ENCODE peak calls at places on chromosomes 13 and 19, in five cellular contexts. One of them, this sample, is unnamed.

GRCh38 chr19:6161271-6161850 is 25.9 kb downstream of the ACSBG2 start:
- DNase-seq in uterus: peak
- DNase-seq in epithelial cell of esophagus: peak
- DNase-seq in right lobe of liver: no peak
- DNase-seq in endodermal cell: peak
- DNase-seq in this sample: peak

GRCh38 chr19:44635581-44636438 is 7.9 kb upstream of the PVR start:
- DNase-seq in right lobe of liver: no peak
- DNase-seq in epithelial cell of esophagus: peak
- DNase-seq in uterus: no peak
- DNase-seq in endodermal cell: no peak
- DNase-seq in this sample: no peak

GRCh38 chr13:108037348-108037747 is 178.0 kb downstream of the LIG4 start:
- DNase-seq in right lobe of liver: no peak
- DNase-seq in endodermal cell: no peak
- DNase-seq in uterus: no peak
- DNase-seq in epithelial cell of esophagus: no peak
- DNase-seq in this sample: no peak

GRCh38 chr19:3338541-3339181 is 27.7 kb upstream of the NFIC start:
- DNase-seq in epithelial cell of esophagus: no peak
- DNase-seq in endodermal cell: no peak
- DNase-seq in right lobe of liver: peak
- DNase-seq in uterus: no peak
- DNase-seq in this sample: peak

GRCh38 chr19:6060600-6061391 is 49.5 kb downstream of the RFX2 start:
- DNase-seq in right lobe of liver: peak
- DNase-seq in endodermal cell: peak
- DNase-seq in epithelial cell of esophagus: no peak
- DNase-seq in uterus: no peak
- DNase-seq in this sample: peak

GRCh38 chr19:43533546-43534304 is 737 bp downstream of the ZNF575 start:
- DNase-seq in right lobe of liver: peak
- DNase-seq in epithelial cell of esophagus: peak
- DNase-seq in uterus: peak
- DNase-seq in endodermal cell: peak
- DNase-seq in this sample: peak

GRCh38 chr19:57106646-57107235 is 13.0 kb upstream of the USP29 start:
- DNase-seq in epithelial cell of esophagus: no peak
- DNase-seq in endodermal cell: no peak
- DNase-seq in uterus: no peak
- DNase-seq in right lobe of liver: no peak
- DNase-seq in this sample: no peak

GRCh38 chr13:55627221-55627620 is 1513.5 kb upstream of the PRR20A start:
- DNase-seq in uterus: no peak
- DNase-seq in endodermal cell: no peak
- DNase-seq in epithelial cell of esophagus: no peak
- DNase-seq in right lobe of liver: no peak
- DNase-seq in this sample: no peak

GRCh38 chr13:85816413-85816812 is 17.2 kb upstream of the SLITRK6 start:
- DNase-seq in right lobe of liver: no peak
- DNase-seq in uterus: no peak
- DNase-seq in epithelial cell of esophagus: peak
- DNase-seq in endodermal cell: no peak
- DNase-seq in this sample: no peak

GRCh38 chr13:28314879-28315278 is 176.5 kb downstream of the PAN3 start:
- DNase-seq in epithelial cell of esophagus: no peak
- DNase-seq in uterus: no peak
- DNase-seq in right lobe of liver: no peak
- DNase-seq in endodermal cell: no peak
- DNase-seq in this sample: no peak

GRCh38 chr13:52173373-52173772 is 14.0 kb upstream of the NEK3 start:
- DNase-seq in uterus: no peak
- DNase-seq in epithelial cell of esophagus: no peak
- DNase-seq in endodermal cell: no peak
- DNase-seq in right lobe of liver: no peak
- DNase-seq in this sample: no peak

GRCh38 chr13:21670006-21670882 is 629 bp upstream of the FGF9 start:
- DNase-seq in endodermal cell: peak
- DNase-seq in uterus: peak
- DNase-seq in epithelial cell of esophagus: peak
- DNase-seq in right lobe of liver: peak
- DNase-seq in this sample: peak

GRCh38 chr19:10305139-10305806 is 4.3 kb downstream of the ZGLP1 start:
- DNase-seq in uterus: no peak
- DNase-seq in endodermal cell: no peak
- DNase-seq in epithelial cell of esophagus: peak
- DNase-seq in right lobe of liver: no peak
- DNase-seq in this sample: no peak

GRCh38 chr13:112733112-112733511 is 43.3 kb downstream of the ATP11A start:
- DNase-seq in epithelial cell of esophagus: no peak
- DNase-seq in endodermal cell: peak
- DNase-seq in right lobe of liver: no peak
- DNase-seq in uterus: no peak
- DNase-seq in this sample: no peak

GRCh38 chr19:485583-486236 is 10.6 kb upstream of the MADCAM1 start:
- DNase-seq in epithelial cell of esophagus: peak
- DNase-seq in uterus: no peak
- DNase-seq in right lobe of liver: no peak
- DNase-seq in endodermal cell: peak
- DNase-seq in this sample: no peak

GRCh38 chr19:48603449-48603848 is 3.1 kb upstream of the SPACA4 start:
- DNase-seq in uterus: no peak
- DNase-seq in epithelial cell of esophagus: no peak
- DNase-seq in right lobe of liver: no peak
- DNase-seq in endodermal cell: no peak
- DNase-seq in this sample: no peak

GRCh38 chr13:92951273-92951820 is 275.3 kb upstream of the GPC6 start:
- DNase-seq in uterus: no peak
- DNase-seq in epithelial cell of esophagus: peak
- DNase-seq in endodermal cell: no peak
- DNase-seq in right lobe of liver: no peak
- DNase-seq in this sample: no peak

GRCh38 chr19:3849787-3850186 is 19.1 kb downstream of the ZFR2 start:
- DNase-seq in endodermal cell: no peak
- DNase-seq in right lobe of liver: no peak
- DNase-seq in epithelial cell of esophagus: no peak
- DNase-seq in uterus: no peak
- DNase-seq in this sample: no peak

GRCh38 chr19:1457031-1457739 is 7.3 kb downstream of the APC2 start:
- DNase-seq in uterus: no peak
- DNase-seq in endodermal cell: peak
- DNase-seq in right lobe of liver: no peak
- DNase-seq in epithelial cell of esophagus: peak
- DNase-seq in this sample: no peak

GRCh38 chr19:6536138-6536671 is 5.4 kb downstream of the TNFSF9 start:
- DNase-seq in endodermal cell: peak
- DNase-seq in uterus: peak
- DNase-seq in epithelial cell of esophagus: peak
- DNase-seq in right lobe of liver: no peak
- DNase-seq in this sample: peak

GRCh38 chr19:49216076-49216475 is 58.5 kb downstream of the TRPM4 start:
- DNase-seq in endodermal cell: no peak
- DNase-seq in uterus: no peak
- DNase-seq in right lobe of liver: no peak
- DNase-seq in epithelial cell of esophagus: peak
- DNase-seq in this sample: no peak

GRCh38 chr13:21846605-21847004 is 175.7 kb downstream of the FGF9 start:
- DNase-seq in epithelial cell of esophagus: no peak
- DNase-seq in endodermal cell: no peak
- DNase-seq in uterus: no peak
- DNase-seq in right lobe of liver: no peak
- DNase-seq in this sample: no peak

GRCh38 chr13:30132623-30133553 is 174.5 kb downstream of the KATNAL1 start:
- DNase-seq in uterus: peak
- DNase-seq in epithelial cell of esophagus: peak
- DNase-seq in endodermal cell: peak
- DNase-seq in right lobe of liver: peak
- DNase-seq in this sample: peak

GRCh38 chr13:99983401-99984133 is 2.0 kb downstream of the ZIC2 start:
- DNase-seq in epithelial cell of esophagus: no peak
- DNase-seq in right lobe of liver: no peak
- DNase-seq in uterus: no peak
- DNase-seq in endodermal cell: peak
- DNase-seq in this sample: no peak

GRCh38 chr19:48330012-48330681 is 4.8 kb downstream of the EMP3 start:
- DNase-seq in right lobe of liver: peak
- DNase-seq in endodermal cell: peak
- DNase-seq in uterus: peak
- DNase-seq in epithelial cell of esophagus: peak
- DNase-seq in this sample: peak

GRCh38 chr13:30713133-30713532 is 22.2 kb upstream of the ALOX5AP start:
- DNase-seq in right lobe of liver: no peak
- DNase-seq in epithelial cell of esophagus: peak
- DNase-seq in endodermal cell: peak
- DNase-seq in uterus: no peak
- DNase-seq in this sample: no peak

DNA sequence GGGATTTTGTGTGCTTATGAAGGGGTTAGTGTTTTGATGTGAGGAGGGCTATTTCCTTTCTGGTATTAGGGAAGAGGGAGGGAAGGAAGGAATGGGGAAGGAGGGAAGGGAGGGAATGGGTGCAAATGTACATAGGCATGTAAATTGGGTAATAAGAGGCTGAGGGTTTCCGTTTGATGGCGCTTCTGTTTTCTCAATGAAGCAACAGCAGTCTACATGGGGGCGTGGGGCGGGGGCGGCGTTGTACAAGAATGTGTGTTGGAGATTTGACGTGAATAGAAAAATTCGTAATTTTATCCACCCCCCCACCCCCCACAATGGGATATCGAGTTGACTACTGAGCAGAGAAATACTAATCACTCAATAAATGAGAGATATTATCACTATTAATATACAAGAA is 52.5 kb downstream of the PDS5B start:
- DNase-seq in epithelial cell of esophagus: no peak
- DNase-seq in uterus: no peak
- DNase-seq in right lobe of liver: no peak
- DNase-seq in endodermal cell: no peak
- DNase-seq in this sample: no peak
- H3K4me3 ChIP-seq in epithelial cell of esophagus: no peak
- H3K4me3 ChIP-seq in uterus: no peak
- H3K4me3 ChIP-seq in right lobe of liver: no peak
- H3K4me3 ChIP-seq in endodermal cell: no peak
- H3K4me3 ChIP-seq in this sample: no peak

GRCh38 chr13:78630509-78630908 is 27.2 kb upstream of the POU4F1 start:
- DNase-seq in uterus: no peak
- DNase-seq in epithelial cell of esophagus: no peak
- DNase-seq in endodermal cell: no peak
- DNase-seq in right lobe of liver: no peak
- DNase-seq in this sample: no peak
- TF ChIP-seq CTCF in uterus: no peak
- TF ChIP-seq CTCF in epithelial cell of esophagus: no peak
- TF ChIP-seq CTCF in endodermal cell: no peak
- TF ChIP-seq CTCF in right lobe of liver: no peak
- TF ChIP-seq CTCF in this sample: no peak

GRCh38 chr19:22623841-22624221 is 10.3 kb upstream of the ZNF492 start:
- DNase-seq in uterus: no peak
- DNase-seq in right lobe of liver: peak
- DNase-seq in endodermal cell: no peak
- DNase-seq in epithelial cell of esophagus: no peak
- DNase-seq in this sample: no peak
- H3K4me3 ChIP-seq in uterus: no peak
- H3K4me3 ChIP-seq in right lobe of liver: no peak
- H3K4me3 ChIP-seq in endodermal cell: no peak
- H3K4me3 ChIP-seq in epithelial cell of esophagus: no peak
- H3K4me3 ChIP-seq in this sample: no peak

DNA sequence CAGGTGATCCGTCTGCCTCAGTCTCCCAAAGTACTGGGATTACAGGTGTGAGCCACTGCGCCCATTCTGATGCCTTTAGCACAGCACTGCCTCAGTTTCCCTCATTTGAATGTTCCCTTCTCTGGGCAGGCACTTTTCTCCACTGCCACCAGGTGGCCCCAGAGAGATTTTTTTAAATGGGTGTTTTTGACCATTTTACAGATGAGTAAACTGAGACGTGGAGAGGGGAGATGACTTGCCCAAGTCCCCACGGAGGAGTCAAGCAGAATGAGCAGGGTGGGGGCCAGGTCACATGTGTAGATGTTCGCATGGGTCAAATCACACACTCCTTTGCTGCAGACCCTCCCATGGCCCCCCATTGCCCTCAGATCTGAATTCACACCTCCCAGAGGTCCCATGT is 3.2 kb upstream of the PDE4C start:
- DNase-seq in right lobe of liver: no peak
- DNase-seq in uterus: no peak
- DNase-seq in endodermal cell: no peak
- DNase-seq in epithelial cell of esophagus: no peak
- DNase-seq in this sample: no peak
- TF ChIP-seq CTCF in right lobe of liver: peak
- TF ChIP-seq CTCF in uterus: no peak
- TF ChIP-seq CTCF in endodermal cell: peak
- TF ChIP-seq CTCF in epithelial cell of esophagus: peak
- TF ChIP-seq CTCF in this sample: peak

GRCh38 chr13:40589285-40590109 is 76.9 kb downstream of the FOXO1 start:
- DNase-seq in endodermal cell: no peak
- DNase-seq in right lobe of liver: no peak
- DNase-seq in epithelial cell of esophagus: peak
- DNase-seq in uterus: no peak
- DNase-seq in this sample: no peak
- H3K4me3 ChIP-seq in endodermal cell: no peak
- H3K4me3 ChIP-seq in right lobe of liver: no peak
- H3K4me3 ChIP-seq in epithelial cell of esophagus: no peak
- H3K4me3 ChIP-seq in uterus: no peak
- H3K4me3 ChIP-seq in this sample: peak

DNA sequence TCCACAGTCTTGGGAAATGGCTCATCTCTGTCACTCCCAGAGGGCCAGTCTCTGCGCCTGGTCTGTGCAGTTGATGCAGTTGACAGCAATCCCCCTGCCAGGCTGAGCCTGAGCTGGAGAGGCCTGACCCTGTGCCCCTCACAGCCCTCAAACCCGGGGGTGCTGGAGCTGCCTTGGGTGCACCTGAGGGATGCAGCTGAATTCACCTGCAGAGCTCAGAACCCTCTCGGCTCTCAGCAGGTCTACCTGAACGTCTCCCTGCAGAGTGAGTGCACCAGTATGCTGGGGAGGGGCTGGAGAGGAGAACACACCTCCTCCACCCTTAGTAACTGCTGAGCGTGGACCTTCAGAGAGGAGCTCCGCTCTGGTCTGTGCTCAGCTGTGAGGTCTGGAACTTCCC is 2.3 kb downstream of the SIGLEC9 start:
- DNase-seq in endodermal cell: no peak
- DNase-seq in right lobe of liver: peak
- DNase-seq in epithelial cell of esophagus: no peak
- DNase-seq in uterus: no peak
- DNase-seq in this sample: no peak
- TF ChIP-seq CTCF in endodermal cell: no peak
- TF ChIP-seq CTCF in right lobe of liver: no peak
- TF ChIP-seq CTCF in epithelial cell of esophagus: no peak
- TF ChIP-seq CTCF in uterus: no peak
- TF ChIP-seq CTCF in this sample: no peak